ENCODE peak calls at places on chromosome 15, in eight cellular contexts. B is WTC11, T is endothelial cell of umbilical vein, H is progenitor cell of endocrine pancreas, N is endothelial cell, J is SK-N-SH, I is RWPE2, L is HCT116. G is an unnamed sample.

GRCh38 chr15:46409879-46410278 is 775.0 kb downstream of the SQOR start:
- DNase-seq in L (no peak), N (no peak), J (no peak), I (no peak), H (no peak), B (no peak), T (no peak), G (no peak)

GRCh38 chr15:59138243-59138642 is 33.3 kb downstream of the CCNB2 start:
- DNase-seq in H (peak; percentile 26), L (peak; percentile 46), I (peak; percentile 68), B (peak; percentile 83), T (peak; percentile 64), N (peak; percentile 82), J (peak; percentile 72), G (peak; percentile 61)

GRCh38 chr15:63521405-63522142 is 17.2 kb downstream of the USP3 start:
- DNase-seq in N (no peak), J (no peak), I (no peak), B (no peak), H (no peak), L (no peak), T (no peak), G (peak; percentile 58)

GRCh38 chr15:98899266-98900021 is 108.1 kb downstream of the PGPEP1L start:
- DNase-seq in N (no peak), I (no peak), B (no peak), H (no peak), L (no peak), T (no peak), J (no peak), G (no peak)

GRCh38 chr15:27017168-27017809 is 46.3 kb downstream of the GABRG3 start:
- DNase-seq in N (peak; percentile 85), J (peak; percentile 87), I (no peak), T (peak; percentile 6), L (no peak), H (peak; percentile 64), B (peak; percentile 91), G (peak; percentile 54)

GRCh38 chr15:49506341-49506740 is 83.3 kb downstream of the FGF7 start:
- DNase-seq in I (no peak), B (no peak), T (no peak), J (no peak), N (no peak), L (no peak), H (no peak), G (peak; percentile 33)

GRCh38 chr15:68644088-68644904 is 65.5 kb downstream of the CORO2B start:
- DNase-seq in I (peak; percentile 37), J (no peak), T (no peak), B (no peak), N (no peak), L (peak; percentile 22), H (no peak), G (peak; percentile 86)

GRCh38 chr15:68553994-68554715 is 24.6 kb upstream of the CORO2B start:
- DNase-seq in J (peak; percentile 73), N (peak; percentile 90), H (peak; percentile 83), L (peak; percentile 54), I (peak; percentile 84), B (peak; percentile 90), T (peak; percentile 59), G (peak; percentile 77)

GRCh38 chr15:60853077-60853476 is 374.1 kb upstream of the ICE2 start:
- DNase-seq in T (no peak), B (no peak), L (no peak), J (no peak), I (no peak), H (no peak), N (no peak), G (no peak)

GRCh38 chr15:92619380-92620101 is 36.0 kb downstream of the FAM174B start:
- DNase-seq in H (no peak), T (peak; percentile 66), L (no peak), B (no peak), N (no peak), J (no peak), I (peak; percentile 45), G (peak; percentile 66)

GRCh38 chr15:34725565-34725964 is 29.2 kb downstream of the GJD2 start:
- DNase-seq in L (no peak), T (no peak), H (no peak), J (no peak), I (no peak), N (no peak), B (no peak), G (no peak)

GRCh38 chr15:68303560-68304436 is 26.3 kb downstream of the FEM1B start:
- DNase-seq in N (no peak), B (no peak), H (no peak), L (no peak), T (no peak), I (peak; percentile 76), J (no peak), G (no peak)

GRCh38 chr15:88091444-88092016 is 165.0 kb downstream of the NTRK3 start:
- DNase-seq in J (no peak), H (no peak), L (no peak), N (no peak), I (no peak), T (no peak), B (no peak), G (no peak)
- TF ChIP-seq CTCF in J (no peak), H (no peak), L (no peak), N (no peak), I (no peak), T (no peak), B (no peak), G (no peak)

DNA sequence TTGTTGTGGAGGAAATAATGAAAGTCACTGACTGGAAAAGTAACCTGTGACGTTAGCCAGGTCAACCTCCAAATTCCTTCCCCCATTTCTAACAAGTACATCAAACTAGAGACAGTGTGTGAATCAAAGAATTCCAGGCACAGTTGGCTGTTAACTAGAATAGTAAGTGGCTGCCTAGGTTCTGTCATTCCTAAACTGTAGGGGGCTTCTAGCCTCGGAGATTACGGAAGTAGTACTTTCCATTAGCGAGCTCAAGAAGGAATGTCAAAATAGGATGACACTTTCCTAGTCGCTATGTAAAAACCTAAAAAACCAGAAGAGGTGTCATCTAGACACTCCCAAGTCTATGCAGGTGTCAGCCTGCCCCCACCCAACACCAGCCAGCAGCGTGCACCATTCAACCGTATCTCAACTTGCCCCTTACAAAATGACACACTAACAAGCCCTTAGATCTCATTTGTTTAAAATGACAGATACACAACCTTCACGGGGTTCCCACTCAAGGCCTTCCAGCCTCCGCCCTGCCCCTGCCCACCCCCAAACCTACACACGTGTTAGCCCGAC is 910 bp downstream of the INO80 start:
- DNase-seq in T (peak; percentile 52), B (no peak), N (peak; percentile 4), I (no peak), J (peak; percentile 53), L (peak; percentile 37), H (no peak), G (peak; percentile 72)
- TF ChIP-seq CTCF in T (no peak), B (no peak), N (no peak), I (no peak), J (peak; percentile 39), L (no peak), H (peak; percentile 39), G (peak; percentile 33)

GRCh38 chr15:80179025-80179759 is 26.4 kb downstream of the FAH start:
- DNase-seq in N (no peak), T (peak; percentile 91), B (no peak), L (no peak), I (no peak), J (no peak), H (no peak), G (peak; percentile 92)

GRCh38 chr15:80180986-80181385 is 28.2 kb downstream of the FAH start:
- DNase-seq in I (no peak), N (no peak), T (no peak), J (no peak), L (no peak), H (no peak), B (no peak), G (no peak)

GRCh38 chr15:80179966-80180365 is 27.2 kb downstream of the FAH start:
- DNase-seq in I (no peak), N (no peak), H (no peak), T (no peak), J (no peak), L (no peak), B (no peak), G (no peak)

GRCh38 chr15:80182611-80183210 is 29.9 kb downstream of the FAH start:
- DNase-seq in J (no peak), B (no peak), L (no peak), H (no peak), T (peak; percentile 68), I (no peak), N (no peak), G (peak; percentile 65)

DNA sequence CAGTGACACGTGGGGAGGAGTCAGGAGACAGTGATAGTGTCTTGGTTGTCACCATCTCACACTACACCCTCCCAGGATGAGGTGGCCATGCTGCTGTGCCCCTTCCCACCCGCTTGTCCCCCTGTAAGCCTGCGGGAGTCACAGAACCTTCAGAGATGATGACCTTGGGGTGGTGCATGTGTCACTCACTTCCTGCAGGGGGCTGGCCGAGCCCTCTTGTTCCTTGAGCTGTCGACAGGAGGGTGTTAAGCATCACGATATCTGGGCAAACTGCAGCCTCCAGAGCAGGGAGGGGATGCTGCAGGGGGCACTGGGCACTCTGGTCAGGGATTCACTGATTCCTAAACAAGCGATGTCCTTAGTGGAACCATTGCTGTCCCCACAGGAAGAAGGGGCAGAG is 27.7 kb downstream of the FAH start:
- DNase-seq in B (no peak), N (no peak), T (no peak), I (no peak), L (no peak), H (no peak), J (no peak), G (no peak)
- TF ChIP-seq CTCF in B (no peak), N (no peak), T (no peak), I (no peak), L (no peak), H (no peak), J (no peak), G (no peak)

GRCh38 chr15:101136381-101137268 is 115.2 kb downstream of the CHSY1 start:
- DNase-seq in I (no peak), J (no peak), L (no peak), N (no peak), T (no peak), H (no peak), B (no peak), G (no peak)
- TF ChIP-seq CTCF in I (no peak), J (no peak), L (no peak), N (no peak), T (no peak), H (no peak), B (no peak), G (no peak)

GRCh38 chr15:37395100-37395468 is 294.7 kb upstream of the MEIS2 start:
- DNase-seq in I (no peak), B (no peak), J (no peak), H (no peak), N (no peak), L (no peak), T (no peak), G (no peak)
- TF ChIP-seq CTCF in I (no peak), B (no peak), J (no peak), H (no peak), N (no peak), L (no peak), T (no peak), G (no peak)

G was measured in choroid plexus epithelial cell.